ENCODE peak calls at places on chromosomes 1 and 21, in six cellular contexts. J is ascending aorta, W is stromal cell of bone marrow, O is PC-3, V is DMS 273 treated with DMSO at 0.1 percent for 48 hours, I is lower leg skin. D is an unnamed sample.

GRCh38 chr1:19165501-19165900 is 44.6 kb downstream of the UBR4 start:
- DNase-seq in J (no peak), O (peak), V (no peak), I (no peak), W (no peak), D (no peak)

GRCh38 chr1:232186936-232187335 is 443.0 kb downstream of the SIPA1L2 start:
- DNase-seq in I (no peak), V (no peak), J (no peak), W (no peak), O (no peak), D (no peak)

GRCh38 chr1:40663324-40664166 is 1.9 kb downstream of the RIMS3 start:
- DNase-seq in I (no peak), W (no peak), V (peak), J (no peak), O (no peak), D (no peak)

GRCh38 chr1:121516279-121516967 is 331.6 kb downstream of the SRGAP2C start:
- DNase-seq in I (no peak), V (no peak), J (no peak), W (no peak), O (no peak), D (no peak)

GRCh38 chr1:37994886-37995566 is 5.2 kb upstream of the SF3A3 start:
- DNase-seq in O (no peak), W (no peak), I (no peak), V (no peak), J (no peak), D (no peak)

GRCh38 chr1:1943834-1944570 is 24.9 kb upstream of the TMEM52 start:
- DNase-seq in I (no peak), V (no peak), J (no peak), O (peak), W (no peak), D (peak)

GRCh38 chr1:98210064-98210463 is 289.2 kb upstream of the DPYD start:
- DNase-seq in W (peak), V (no peak), O (peak), J (no peak), I (no peak), D (no peak)

GRCh38 chr1:43303477-43304286 is 2.9 kb downstream of the TIE1 start:
- DNase-seq in O (no peak), I (no peak), J (no peak), V (no peak), W (no peak), D (no peak)

GRCh38 chr1:43711524-43712386 is 4.4 kb downstream of the ST3GAL3 start:
- DNase-seq in W (no peak), V (no peak), I (no peak), J (no peak), O (peak), D (no peak)

GRCh38 chr1:179175011-179175934 is 54.2 kb downstream of the ABL2 start:
- DNase-seq in O (peak), W (no peak), V (no peak), J (no peak), I (peak), D (no peak)

GRCh38 chr1:20658166-20658915 is 2.8 kb downstream of the DDOST start:
- DNase-seq in V (no peak), O (no peak), W (no peak), J (no peak), I (no peak), D (no peak)

GRCh38 chr1:55015731-55016620 is 17.2 kb downstream of the BSND start:
- DNase-seq in O (no peak), I (no peak), V (no peak), W (no peak), J (no peak), D (no peak)

GRCh38 chr1:59520759-59521442 is 224.0 kb downstream of the FGGY start:
- DNase-seq in I (no peak), J (no peak), W (peak), O (no peak), V (no peak), D (peak)

GRCh38 chr1:166843769-166844596 is 4.7 kb downstream of the POGK start:
- DNase-seq in J (no peak), O (no peak), W (no peak), V (no peak), I (no peak), D (no peak)

GRCh38 chr21:41500931-41501381 is 7.0 kb downstream of the TMPRSS2 start:
- DNase-seq in I (no peak), J (no peak), V (no peak), O (no peak), W (no peak), D (no peak)

GRCh38 chr1:150798509-150798908 is 9.6 kb downstream of the CTSK start:
- DNase-seq in V (no peak), W (no peak), O (no peak), J (no peak), I (no peak), D (no peak)

GRCh38 chr1:27885620-27886352 is 13.4 kb downstream of the THEMIS2 start:
- DNase-seq in V (no peak), J (no peak), W (no peak), O (no peak), I (no peak), D (no peak)

GRCh38 chr1:118987431-118988185 is 535 bp downstream of the TBX15 start:
- DNase-seq in O (no peak), I (no peak), J (no peak), W (no peak), V (no peak), D (no peak)

GRCh38 chr1:159091547-159092397 is 15.2 kb upstream of the AIM2 start:
- DNase-seq in V (no peak), W (peak), O (peak), I (no peak), J (no peak), D (no peak)

GRCh38 chr1:165443539-165444289 is 1.2 kb downstream of the RXRG start:
- DNase-seq in V (no peak), W (no peak), J (no peak), I (peak), O (no peak), D (no peak)

GRCh38 chr1:2413495-2414296 is 1.3 kb upstream of the PEX10 start:
- DNase-seq in J (no peak), V (no peak), O (peak), I (no peak), W (no peak), D (no peak)

GRCh38 chr1:176866011-176866410 is 298.5 kb downstream of the ASTN1 start:
- DNase-seq in J (no peak), W (peak), O (no peak), V (no peak), I (no peak), D (no peak)

GRCh38 chr1:172397221-172397620 is 23.3 kb upstream of the C1orf105 start:
- DNase-seq in J (no peak), O (peak), I (no peak), V (no peak), W (no peak), D (no peak)

D was measured in uterus.